ENCODE peak calls at places on chromosomes 5 and 9, in six cellular contexts. R, V, B, M, D and U are unnamed samples.
A peak's percentile ranks its signal among the peaks of the same experiment; 100 is the strongest.

GRCh38 chr9:698276-698675 is 143.2 kb upstream of the DMRT1 start:
- DNase-seq in D (no peak), R (no peak), M (no peak), V (no peak), B (peak; percentile 68), U (no peak)

GRCh38 chr9:99076483-99077171 is 28.3 kb upstream of the TGFBR1 start:
- DNase-seq in D (no peak), M (peak; percentile 26), V (no peak), B (no peak), R (no peak), U (no peak)

GRCh38 chr5:43357797-43358196 is 44.6 kb upstream of the HMGCS1 start:
- DNase-seq in M (no peak), B (no peak), V (no peak), R (peak; percentile 63), D (no peak), U (no peak)

GRCh38 chr9:4837768-4838546 is 45.2 kb downstream of the RCL1 start:
- DNase-seq in B (peak; percentile 93), D (peak; percentile 96), R (no peak), V (no peak), M (no peak), U (no peak)

GRCh38 chr5:175381116-175381515 is 62.9 kb downstream of the DRD1 start:
- DNase-seq in B (no peak), V (no peak), R (no peak), D (no peak), M (no peak), U (no peak)

GRCh38 chr5:78377718-78378105 is 17.3 kb downstream of the SCAMP1 start:
- DNase-seq in M (no peak), B (no peak), R (no peak), V (no peak), D (no peak), U (no peak)

GRCh38 chr9:1238407-1238806 is 188.2 kb downstream of the DMRT2 start:
- DNase-seq in B (no peak), V (peak; percentile 18), R (no peak), M (no peak), D (no peak), U (no peak)

GRCh38 chr5:132770476-132771159 is 6.4 kb downstream of the SEPTIN8 start:
- DNase-seq in D (no peak), M (no peak), R (no peak), V (no peak), B (no peak), U (no peak)

GRCh38 chr9:90893706-90894105 is 92.1 kb downstream of the SYK start:
- DNase-seq in B (no peak), D (no peak), V (no peak), R (no peak), M (no peak), U (no peak)

GRCh38 chr5:9104576-9105339 is 441.1 kb downstream of the SEMA5A start:
- DNase-seq in R (no peak), B (peak; percentile 55), M (no peak), V (no peak), D (no peak), U (no peak)

GRCh38 chr5:157059891-157060290 is 975 bp upstream of the HAVCR1 start:
- DNase-seq in M (no peak), V (no peak), B (no peak), R (no peak), D (no peak), U (no peak)

GRCh38 chr9:12989669-12990068 is 214.8 kb downstream of the LURAP1L start:
- DNase-seq in D (no peak), M (no peak), B (no peak), V (no peak), R (no peak), U (no peak)

GRCh38 chr5:168239325-168239724 is 52.1 kb upstream of the WWC1 start:
- DNase-seq in V (no peak), R (no peak), M (no peak), D (no peak), B (no peak), U (no peak)

GRCh38 chr5:173453167-173453566 is 125.0 kb upstream of the STC2 start:
- DNase-seq in V (peak; percentile 41), B (peak; percentile 61), D (no peak), M (no peak), R (no peak), U (no peak)

GRCh38 chr5:173456751-173457171 is 128.5 kb upstream of the STC2 start:
- DNase-seq in M (no peak), B (peak; percentile 81), R (no peak), V (peak; percentile 16), D (no peak), U (no peak)

GRCh38 chr5:173455599-173455957 is 127.4 kb upstream of the STC2 start:
- DNase-seq in M (no peak), B (no peak), R (no peak), D (no peak), V (no peak), U (no peak)

GRCh38 chr5:173454381-173454763 is 126.2 kb upstream of the STC2 start:
- DNase-seq in B (peak; percentile 95), D (no peak), V (no peak), R (no peak), M (no peak), U (no peak)

DNA sequence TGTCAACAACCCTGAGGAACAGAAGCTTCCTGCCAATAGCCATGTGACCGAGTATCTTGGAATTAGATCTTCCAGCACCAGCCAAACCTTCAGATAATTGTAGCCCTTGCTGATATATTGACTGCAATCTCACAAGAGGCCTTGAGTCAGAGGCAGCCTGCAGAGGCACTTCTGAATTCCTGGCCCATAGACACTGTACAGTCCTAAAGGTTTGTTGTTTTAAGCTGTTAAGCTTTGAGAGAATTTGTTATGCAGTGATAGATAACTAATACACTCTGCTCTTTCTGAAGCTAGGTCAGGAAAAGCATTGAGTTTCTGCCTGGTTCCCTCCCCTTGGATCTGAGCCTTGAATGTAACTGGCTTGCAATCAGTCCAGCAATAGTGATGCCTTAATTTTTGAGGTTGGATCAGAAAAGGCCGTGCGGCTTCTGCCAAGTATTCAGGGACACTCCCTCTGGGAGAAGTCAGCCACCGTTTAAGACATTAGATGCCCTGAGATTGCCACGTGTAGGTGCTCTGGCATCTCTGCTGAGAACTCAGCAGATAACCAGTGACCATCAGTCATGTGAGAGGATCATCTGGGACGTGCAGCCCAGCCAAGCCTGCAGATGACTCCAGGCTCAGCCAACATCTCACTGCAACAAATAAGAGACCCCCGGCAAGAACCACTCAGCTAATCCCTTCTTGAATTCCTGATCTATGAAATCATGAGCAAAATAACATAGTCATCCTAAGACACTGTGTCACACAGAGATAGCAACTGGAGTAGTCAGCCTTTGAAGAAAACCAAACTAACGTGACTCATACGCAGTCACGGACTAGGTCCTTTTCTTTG is 126.8 kb upstream of the STC2 start:
- DNase-seq in R (no peak), V (peak; percentile 91), B (peak; percentile 100), M (peak; percentile 12), D (peak; percentile 99), U (no peak)
- TF ChIP-seq CTCF in R (no peak), V (no peak), B (no peak), M (no peak), D (no peak), U (no peak)

DNA sequence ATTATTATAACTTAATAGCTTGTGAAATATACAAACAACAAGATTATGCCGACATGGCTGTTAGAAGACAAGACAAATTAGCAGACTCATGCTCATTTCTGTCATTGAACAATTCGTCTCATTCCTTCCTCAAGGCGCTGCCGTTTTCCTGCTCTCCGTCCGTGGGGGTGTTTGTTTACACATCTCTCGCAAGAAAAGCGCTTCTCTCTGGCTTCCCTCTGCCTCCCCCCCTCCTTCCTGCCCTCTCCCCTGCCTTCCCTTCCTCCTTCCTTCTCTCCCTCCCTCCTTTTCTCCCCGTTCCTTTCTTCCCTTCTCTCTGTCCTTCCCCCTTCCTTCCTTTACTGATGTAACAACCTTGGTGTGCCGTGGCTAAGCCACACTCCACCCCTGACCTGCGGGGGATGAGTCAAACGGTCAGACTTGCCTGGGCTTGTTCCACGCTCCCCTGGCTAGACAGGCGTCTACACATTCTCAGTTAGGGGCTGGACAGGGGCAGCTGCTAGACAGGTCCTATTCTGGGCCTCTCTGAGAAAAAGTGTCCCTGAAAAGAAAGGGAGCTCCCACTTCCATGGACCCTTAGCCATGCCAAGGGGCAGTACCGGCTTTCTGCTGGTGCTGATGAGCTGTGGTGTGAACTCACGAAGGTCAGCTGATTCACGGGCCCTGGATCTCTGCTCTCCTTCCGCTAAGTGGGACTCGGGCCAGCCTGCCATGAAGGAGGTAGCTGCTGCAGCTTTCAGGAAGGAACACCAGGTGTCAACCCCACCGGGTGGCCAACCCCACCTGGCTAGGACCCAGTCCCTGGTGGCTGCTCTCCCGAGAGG is 32.0 kb upstream of the SPTLC1 start:
- DNase-seq in V (peak; percentile 90), D (peak; percentile 47), M (peak; percentile 41), R (no peak), B (peak; percentile 94), U (no peak)
- TF ChIP-seq CTCF in V (no peak), D (peak; percentile 22), M (no peak), R (no peak), B (peak; percentile 38), U (no peak)

GRCh38 chr9:36868591-36869282 is 165.3 kb downstream of the PAX5 start:
- DNase-seq in M (no peak), B (no peak), V (no peak), D (no peak), R (no peak), U (no peak)

GRCh38 chr9:36871606-36872005 is 162.5 kb downstream of the PAX5 start:
- DNase-seq in R (no peak), D (no peak), V (no peak), M (no peak), B (no peak), U (no peak)

GRCh38 chr9:36873247-36873875 is 160.7 kb downstream of the PAX5 start:
- DNase-seq in B (peak; percentile 49), V (peak; percentile 40), D (no peak), M (peak; percentile 81), R (peak; percentile 71), U (peak; percentile 81)

GRCh38 chr9:36872641-36873040 is 161.4 kb downstream of the PAX5 start:
- DNase-seq in V (no peak), M (no peak), D (no peak), B (no peak), R (no peak), U (no peak)

GRCh38 chr9:36870960-36871359 is 163.1 kb downstream of the PAX5 start:
- DNase-seq in M (peak; percentile 16), R (no peak), D (no peak), B (no peak), V (no peak), U (no peak)
- TF ChIP-seq CTCF in M (no peak), R (no peak), D (no peak), B (no peak), V (no peak), U (no peak)

DNA sequence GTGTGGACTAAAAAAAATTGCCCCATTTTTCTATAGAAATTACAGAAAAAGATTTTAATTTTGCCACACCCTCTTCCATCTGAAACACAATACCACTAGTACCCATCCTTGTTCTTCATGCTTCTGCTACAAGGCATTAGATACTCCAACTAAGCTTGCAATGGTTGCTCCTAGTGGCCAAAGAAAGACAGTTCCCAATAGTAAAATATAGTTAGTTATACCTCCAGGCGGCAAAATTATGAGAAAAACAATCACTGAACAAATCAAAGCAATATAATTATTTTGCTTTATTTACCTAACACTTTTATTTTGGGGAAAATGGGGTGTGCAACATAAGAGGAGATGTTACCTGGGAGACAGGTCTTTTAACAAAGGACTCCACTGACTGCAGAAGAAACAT is 101.2 kb downstream of the RAPGEF6 start:
- DNase-seq in V (no peak), M (no peak), R (no peak), B (no peak), D (no peak), U (no peak)
- TF ChIP-seq CTCF in V (peak; percentile 25), M (no peak), R (peak; percentile 41), B (no peak), D (no peak), U (no peak)